ENCODE peak calls at places on chromosomes 7 and 10, in ten cellular contexts. A, B, Q, J, G, N, L, C, W and S are unnamed samples.

GRCh38 chr10:124646483-124647352 is 97.5 kb downstream of the FAM53B start:
- DNase-seq in A (peak; percentile 81), N (peak; percentile 88), G (peak; percentile 29), B (peak; percentile 68), C (peak; percentile 83), J (peak; percentile 25), W (peak; percentile 86), L (peak; percentile 46), Q (peak; percentile 92), S (no peak)

GRCh38 chr7:142868188-142868811 is 13.4 kb downstream of the EPHB6 start:
- DNase-seq in Q (peak; percentile 38), L (no peak), J (no peak), W (no peak), B (no peak), C (no peak), N (no peak), G (no peak), A (no peak), S (no peak)

GRCh38 chr10:93652857-93653256 is 40.5 kb downstream of the PDE6C start:
- DNase-seq in L (no peak), J (no peak), N (peak; percentile 66), W (no peak), A (no peak), G (no peak), C (peak; percentile 49), Q (no peak), B (no peak), S (no peak)

GRCh38 chr10:84826704-84827103 is 498.3 kb downstream of the CCSER2 start:
- DNase-seq in N (peak; percentile 54), W (no peak), C (peak; percentile 43), J (no peak), L (no peak), G (no peak), Q (no peak), A (no peak), B (peak; percentile 53), S (peak; percentile 88)

GRCh38 chr7:151115121-151115835 is 29.0 kb downstream of the AGAP3 start:
- DNase-seq in Q (no peak), L (no peak), B (peak; percentile 84), W (no peak), N (peak; percentile 41), A (no peak), G (no peak), C (no peak), J (no peak), S (no peak)

GRCh38 chr10:56296626-56297025 is 64.4 kb downstream of the ZWINT start:
- DNase-seq in N (no peak), C (no peak), L (no peak), A (no peak), B (no peak), W (no peak), J (no peak), Q (no peak), G (no peak), S (no peak)

GRCh38 chr10:68787813-68788212 is 39.5 kb upstream of the STOX1 start:
- DNase-seq in W (no peak), N (no peak), G (no peak), J (no peak), A (no peak), L (no peak), Q (no peak), B (no peak), C (no peak), S (no peak)

GRCh38 chr10:90944759-90945158 is 23.9 kb upstream of the ANKRD1 start:
- DNase-seq in G (no peak), L (no peak), A (no peak), N (no peak), B (no peak), Q (no peak), W (no peak), C (no peak), J (no peak), S (no peak)

GRCh38 chr7:46603780-46604725 is 683.0 kb upstream of the IGFBP3 start:
- DNase-seq in G (no peak), B (peak; percentile 10), A (peak; percentile 91), C (peak; percentile 20), L (peak; percentile 68), N (peak; percentile 30), J (no peak), W (peak; percentile 88), Q (peak; percentile 98), S (no peak)

GRCh38 chr7:46680147-46680546 is 759.1 kb upstream of the IGFBP3 start:
- DNase-seq in G (no peak), A (no peak), W (no peak), N (peak; percentile 21), L (no peak), J (no peak), C (peak; percentile 8), Q (no peak), B (no peak), S (peak; percentile 48)

GRCh38 chr10:24750695-24751094 is 27.0 kb upstream of the ARHGAP21 start:
- DNase-seq in L (no peak), Q (no peak), G (no peak), J (no peak), B (no peak), N (no peak), A (no peak), W (no peak), C (no peak), S (no peak)

GRCh38 chr7:81330108-81330507 is 411.3 kb upstream of the SEMA3C start:
- DNase-seq in N (no peak), A (no peak), C (no peak), L (no peak), J (no peak), B (no peak), G (no peak), Q (no peak), W (no peak), S (no peak)

GRCh38 chr7:32658034-32658944 is 163.0 kb downstream of the AVL9 start:
- DNase-seq in L (no peak), Q (no peak), W (no peak), G (no peak), J (peak; percentile 35), N (peak; percentile 65), A (no peak), C (peak; percentile 45), B (no peak), S (peak; percentile 66)

GRCh38 chr10:12790270-12790669 is 211.2 kb downstream of the CCDC3 start:
- DNase-seq in G (no peak), J (no peak), N (no peak), C (no peak), Q (no peak), W (no peak), L (no peak), B (no peak), A (no peak), S (no peak)

GRCh38 chr10:70267161-70267933 is 16.5 kb downstream of the NPFFR1 start:
- DNase-seq in A (no peak), J (peak; percentile 73), C (peak; percentile 96), G (no peak), Q (no peak), L (no peak), N (peak; percentile 97), W (no peak), B (no peak), S (peak; percentile 74)

GRCh38 chr7:159057647-159058046 is 87.0 kb downstream of the VIPR2 start:
- DNase-seq in C (no peak), A (no peak), N (no peak), Q (no peak), L (no peak), G (no peak), B (no peak), W (no peak), J (no peak), S (no peak)

GRCh38 chr7:27822245-27822644 is 82.3 kb downstream of the TAX1BP1 start:
- DNase-seq in Q (no peak), C (no peak), B (no peak), G (no peak), J (no peak), L (no peak), W (no peak), A (no peak), N (no peak), S (no peak)

DNA sequence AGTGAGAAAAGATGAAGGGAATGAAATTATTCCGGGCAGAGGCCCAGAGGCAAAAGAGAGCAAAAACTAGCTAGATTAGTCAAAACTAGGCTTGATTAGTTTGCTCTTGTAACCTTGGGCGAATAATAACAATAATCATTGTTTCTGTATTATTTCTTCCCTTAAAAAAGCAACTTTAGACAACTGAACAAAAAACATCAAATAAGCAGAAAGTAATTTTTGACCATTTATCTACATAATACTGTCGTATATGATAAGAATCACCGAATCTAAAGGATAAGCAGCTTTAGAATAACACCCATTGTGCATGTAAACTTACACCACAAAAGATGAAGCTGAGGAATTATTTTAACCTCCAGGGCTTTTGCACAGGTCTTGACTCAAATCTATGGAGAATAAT is 125.1 kb downstream of the TPK1 start:
- DNase-seq in G (no peak), L (no peak), C (no peak), A (no peak), Q (no peak), N (no peak), J (no peak), W (no peak), B (no peak), S (no peak)
- H3K27ac ChIP-seq in G (no peak overlapping the region), L (no peak overlapping the region), C (no peak overlapping the region), A (no peak overlapping the region), Q (no peak overlapping the region), N (no peak overlapping the region), J (no peak overlapping the region), W (no peak overlapping the region), B (no peak overlapping the region), S (no peak overlapping the region)

GRCh38 chr10:73253226-73253557 is 748 bp upstream of the MRPS16 start:
- DNase-seq in C (no peak), N (no peak), Q (no peak), J (peak; percentile 45), B (no peak), G (no peak), W (no peak), L (no peak), A (no peak), S (no peak)
- H3K27ac ChIP-seq in C (peak overlapping the region; percentile 92), N (peak overlapping the region; percentile 94), Q (peak overlapping the region; percentile 91), J (peak overlapping the region; percentile 95), B (peak overlapping the region; percentile 90), G (no peak overlapping the region), W (peak overlapping the region; percentile 93), L (no peak overlapping the region), A (peak overlapping the region; percentile 95), S (no peak overlapping the region)

DNA sequence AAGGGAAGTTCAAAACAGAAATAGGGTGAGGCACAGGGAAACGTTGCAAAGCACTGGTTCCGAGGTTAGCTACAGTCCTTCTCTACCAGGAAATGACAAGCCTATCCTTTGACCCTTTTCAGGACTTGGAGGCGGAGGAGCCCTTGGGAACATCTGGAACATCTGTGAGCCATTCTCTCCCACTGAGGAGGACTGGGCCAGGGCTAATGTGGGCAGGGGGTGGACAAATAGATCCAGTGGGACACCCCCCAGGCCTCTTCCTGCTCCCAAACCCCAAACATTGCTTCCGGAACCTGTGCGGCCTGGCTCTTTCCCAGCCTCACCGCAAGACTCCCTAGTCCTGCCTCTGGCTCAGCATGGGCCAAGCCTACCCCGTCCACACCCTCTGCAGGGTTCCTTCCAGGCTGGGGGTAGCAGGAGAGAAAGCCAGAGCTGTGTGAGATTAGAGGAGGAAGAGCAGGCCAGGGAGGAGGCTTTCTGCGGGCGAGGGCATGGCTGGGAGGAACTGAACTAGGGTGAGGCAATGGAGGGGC is 36.5 kb downstream of the GHRHR start:
- DNase-seq in N (no peak), B (no peak), Q (no peak), G (no peak), L (no peak), A (no peak), J (no peak), W (no peak), C (no peak), S (no peak)
- H3K27ac ChIP-seq in N (no peak overlapping the region), B (no peak overlapping the region), Q (no peak overlapping the region), G (no peak overlapping the region), L (no peak overlapping the region), A (peak overlapping the region; percentile 23), J (no peak overlapping the region), W (peak overlapping the region; percentile 50), C (no peak overlapping the region), S (no peak overlapping the region)

GRCh38 chr10:129433266-129433665 is 33.8 kb upstream of the MGMT start:
- DNase-seq in L (no peak), N (no peak), Q (no peak), G (no peak), B (no peak), A (no peak), C (no peak), W (no peak), J (no peak), S (no peak)
- H3K27ac ChIP-seq in L (no peak overlapping the region), N (no peak overlapping the region), Q (no peak overlapping the region), G (no peak overlapping the region), B (no peak overlapping the region), A (no peak overlapping the region), C (no peak overlapping the region), W (no peak overlapping the region), J (no peak overlapping the region), S (no peak overlapping the region)